ENCODE peak calls at places on chromosomes 2 and 18, in four cellular contexts. T is H1, I is K562, W is HepG2. J is an unnamed sample.
A peak's percentile ranks its signal among the peaks of the same experiment; 100 is the strongest.

GRCh38 chr2:207450186-207450585 is 79.6 kb upstream of the CREB1 start:
- DNase-seq in T (no peak), W (no peak), I (no peak), J (no peak)

GRCh38 chr2:33412920-33413319 is 63.5 kb upstream of the RASGRP3 start:
- DNase-seq in T (no peak), I (peak; percentile 45), W (peak; percentile 26), J (no peak)

GRCh38 chr2:147275943-147276342 is 568.9 kb upstream of the ACVR2A start:
- DNase-seq in I (no peak), T (peak; percentile 53), W (no peak), J (peak; percentile 46)

GRCh38 chr2:204477358-204477950 is 67.8 kb upstream of the PARD3B start:
- DNase-seq in T (no peak), W (no peak), I (no peak), J (no peak)

GRCh38 chr18:3966985-3967856 is 487.9 kb downstream of the DLGAP1 start:
- DNase-seq in I (no peak), T (no peak), W (no peak), J (peak; percentile 48)

GRCh38 chr2:42835577-42836371 is 43.4 kb upstream of the HAAO start:
- DNase-seq in T (peak; percentile 11), I (no peak), W (peak; percentile 61), J (no peak)

GRCh38 chr2:106137944-106138903 is 55.9 kb downstream of the UXS1 start:
- DNase-seq in T (no peak), W (no peak), I (no peak), J (no peak)

GRCh38 chr2:232624554-232624842 is 8.9 kb upstream of the EFHD1 start:
- DNase-seq in T (no peak), I (no peak), W (no peak), J (no peak)

GRCh38 chr18:13285874-13286273 is 67.3 kb downstream of the LDLRAD4 start:
- DNase-seq in W (no peak), T (no peak), I (no peak), J (no peak)

GRCh38 chr18:27713037-27713726 is 463.7 kb downstream of the CDH2 start:
- DNase-seq in I (no peak), T (no peak), W (no peak), J (no peak)

GRCh38 chr2:74700643-74701377 is 46.8 kb downstream of the SEMA4F start:
- DNase-seq in I (no peak), T (no peak), W (no peak), J (no peak)

GRCh38 chr18:61669320-61669719 is 223.5 kb downstream of the RNF152 start:
- DNase-seq in T (no peak), I (no peak), W (no peak), J (no peak)

GRCh38 chr2:239290618-239291504 is 110.0 kb downstream of the HDAC4 start:
- DNase-seq in T (no peak), W (no peak), I (no peak), J (peak; percentile 13)

GRCh38 chr2:220302756-220303155 is 675.3 kb downstream of the SLC4A3 start:
- DNase-seq in W (no peak), I (no peak), T (no peak), J (no peak)

GRCh38 chr18:7207366-7207765 is 23.5 kb upstream of the LRRC30 start:
- DNase-seq in T (no peak), I (no peak), W (no peak), J (no peak)

GRCh38 chr2:71813801-71814470 is 333.7 kb downstream of the CYP26B1 start:
- DNase-seq in I (no peak), W (no peak), T (no peak), J (no peak)

GRCh38 chr2:166332049-166332448 is 43.7 kb downstream of the SCN9A start:
- DNase-seq in T (no peak), W (no peak), I (no peak), J (no peak)

GRCh38 chr18:2513616-2514015 is 57.7 kb downstream of the METTL4 start:
- DNase-seq in I (no peak), T (no peak), W (no peak), J (no peak)

GRCh38 chr2:54999182-54999581 is 51.1 kb downstream of the RTN4 start:
- DNase-seq in T (no peak), I (no peak), W (no peak), J (no peak)

GRCh38 chr18:24491882-24492281 is 31.4 kb downstream of the HRH4 start:
- DNase-seq in W (no peak), I (no peak), T (no peak), J (no peak)

GRCh38 chr2:88452151-88452851 is at the start of gene FOXI3:
- DNase-seq in T (peak; percentile 76), I (no peak), W (no peak), J (peak; percentile 47)

GRCh38 chr18:80029690-80030089 is 4.5 kb upstream of the RBFA start:
- DNase-seq in W (no peak), I (no peak), T (no peak), J (no peak)

GRCh38 chr2:10170256-10170655 is 47.7 kb downstream of the RRM2 start:
- DNase-seq in W (no peak), T (no peak), I (no peak), J (no peak)

GRCh38 chr2:40746150-40746549 is 294.3 kb upstream of the SLC8A1 start:
- DNase-seq in T (no peak), I (no peak), W (peak; percentile 52), J (no peak)

GRCh38 chr2:63369146-63369545 is 219.1 kb downstream of the WDPCP start:
- DNase-seq in T (no peak), I (no peak), W (no peak), J (no peak)

DNA sequence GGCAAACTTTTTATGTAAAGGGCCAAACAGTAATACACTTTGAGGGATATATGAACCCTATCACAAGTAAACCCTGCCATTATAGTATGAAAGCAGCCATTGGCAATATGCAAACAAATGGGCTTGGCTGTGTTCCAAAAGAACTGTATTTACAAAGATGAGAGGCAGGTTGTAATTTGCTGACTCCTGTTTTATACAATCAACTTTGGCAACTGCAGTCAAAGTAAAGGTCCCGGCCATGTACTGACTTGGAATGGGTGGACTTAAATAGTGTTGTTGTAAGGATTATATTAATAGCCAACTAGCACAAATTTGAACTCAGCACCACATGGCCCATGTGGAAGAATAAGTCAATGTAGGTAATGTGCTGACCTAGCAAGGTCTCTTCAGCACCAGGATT is 223.4 kb downstream of the WDPCP start:
- DNase-seq in I (no peak), W (peak; percentile 54), T (no peak), J (no peak)
- TF ChIP-seq SP1 in I (no peak), W (no peak), T (no peak), J (no peak)

DNA sequence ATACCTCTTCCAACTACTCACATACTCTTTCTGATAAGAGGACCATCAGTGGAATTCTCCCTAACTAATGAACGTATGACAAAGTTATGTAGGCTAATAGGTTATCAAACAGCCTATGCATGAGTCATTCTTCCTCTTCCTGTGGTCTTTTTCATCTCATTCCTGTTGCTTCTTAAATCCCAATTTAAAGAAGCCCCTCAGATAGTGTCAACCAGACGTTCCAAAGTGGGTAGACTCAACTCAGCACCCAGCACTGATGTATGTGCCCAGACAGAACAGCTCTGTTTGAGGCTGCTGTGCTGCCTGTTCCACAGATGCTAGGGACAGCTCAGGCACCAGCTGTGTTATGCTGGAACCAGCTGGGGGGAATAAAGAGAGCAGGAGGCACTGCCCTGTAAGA is 52.6 kb downstream of the CXCR4 start:
- DNase-seq in T (no peak), W (peak; percentile 20), I (no peak), J (no peak)
- TF ChIP-seq ATF3 in T (no peak), W (no peak), I (no peak), J (no peak)

GRCh38 chr2:99256677-99257076 is 1.2 kb upstream of the LYG2 start:
- DNase-seq in W (no peak), I (no peak), T (no peak), J (no peak)

GRCh38 chr2:99259465-99259864 is 4.0 kb upstream of the LYG2 start:
- DNase-seq in I (no peak), T (no peak), W (no peak), J (no peak)

GRCh38 chr2:99261242-99261641 is 5.8 kb upstream of the LYG2 start:
- DNase-seq in T (no peak), W (no peak), I (no peak), J (no peak)

GRCh38 chr2:99260184-99260583 is 4.7 kb upstream of the LYG2 start:
- DNase-seq in W (no peak), I (no peak), T (no peak), J (no peak)

DNA sequence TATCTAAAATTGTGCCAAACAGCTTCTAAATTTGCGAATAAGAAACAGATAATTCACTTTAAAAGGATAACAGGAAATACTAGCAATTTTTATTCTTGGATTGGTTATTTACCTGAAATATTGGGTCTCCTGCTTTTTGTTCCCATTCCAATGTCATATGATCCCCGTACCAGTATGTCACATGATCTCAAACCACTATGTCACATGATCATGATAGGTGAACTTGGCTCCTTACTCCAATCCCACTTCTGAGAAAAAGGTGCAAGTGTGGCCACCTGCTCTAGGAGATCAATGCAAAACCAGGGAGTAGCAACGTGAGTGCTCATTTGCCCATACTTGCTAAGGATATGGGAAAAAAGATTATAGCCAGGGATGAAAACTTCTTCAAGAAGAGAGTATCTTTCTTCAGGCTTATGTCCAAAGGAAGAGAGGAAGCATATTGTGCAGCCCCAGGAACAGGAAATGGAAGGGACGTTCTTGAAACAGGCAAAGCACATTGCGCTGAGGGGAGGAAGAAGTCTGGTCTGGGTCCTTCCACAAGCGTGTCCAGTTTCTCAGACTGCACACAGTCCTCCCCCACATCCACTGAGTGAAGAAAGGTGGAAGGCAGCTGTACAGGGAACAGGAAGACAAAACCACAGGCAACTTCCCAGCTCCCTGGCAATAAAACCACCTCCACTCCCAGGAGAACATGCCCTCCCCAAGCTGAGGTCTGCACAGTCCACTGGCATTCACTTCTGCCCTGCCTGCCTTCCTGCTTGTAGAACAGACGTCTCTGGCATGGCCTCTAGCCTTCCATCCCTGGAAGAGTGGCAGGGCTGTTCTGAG is at the start of gene LYG2:
- DNase-seq in W (no peak), I (no peak), T (no peak), J (no peak)
- TF ChIP-seq JUN in W (no peak), I (no peak), T (no peak), J (no peak)

GRCh38 chr18:31741096-31741735 is 19.5 kb downstream of the SLC25A52 start:
- DNase-seq in T (peak; percentile 72), I (peak; percentile 31), W (peak; percentile 41), J (peak; percentile 63)
- TF ChIP-seq SP1 in T (no peak), I (no peak), W (no peak), J (no peak)

DNA sequence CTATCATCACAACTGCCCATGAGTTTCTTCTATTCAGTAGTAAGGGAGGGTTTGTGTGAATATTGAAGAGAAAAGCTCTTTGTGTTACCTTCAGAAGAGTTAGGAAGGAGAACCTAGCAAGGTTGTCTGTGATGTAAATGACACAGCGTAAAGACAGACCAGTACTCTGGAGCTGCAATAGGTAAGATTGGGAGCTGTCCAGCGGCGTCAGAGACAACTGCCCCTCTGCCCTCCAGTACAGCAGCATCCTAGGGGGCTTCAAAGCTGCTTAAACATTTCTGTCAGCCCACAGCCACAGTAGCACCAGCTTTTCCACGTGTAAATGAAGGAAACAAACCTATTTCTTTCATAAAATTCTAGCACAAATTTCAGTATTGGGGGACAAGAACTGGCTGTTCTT is 34.5 kb downstream of the NYAP2 start:
- DNase-seq in I (no peak), T (no peak), W (no peak), J (peak; percentile 21)
- TF ChIP-seq ATF3 in I (no peak), T (no peak), W (no peak), J (no peak)

GRCh38 chr2:20373241-20373640 is 22.6 kb upstream of the PUM2 start:
- DNase-seq in T (no peak), W (no peak), I (no peak), J (no peak)
- TF ChIP-seq JUN in T (no peak), W (no peak), I (no peak), J (no peak)

J was measured in WTC11.